ENCODE peak calls at places on chromosomes 4 and X, in six cellular contexts. W is cardiac muscle cell, F is H9, J is Panc1, R is aorta, G is heart left ventricle. P is an unnamed sample.

GRCh38 chr4:6753891-6754290 is 28.6 kb upstream of the KIAA0232 start:
- DNase-seq in W (no peak), F (no peak), J (no peak), R (no peak), G (no peak), P (no peak)

GRCh38 chrX:18944482-18944881 is 39.4 kb downstream of the PHKA2 start:
- DNase-seq in W (no peak), F (no peak), J (no peak), R (no peak), G (no peak), P (no peak)

GRCh38 chr4:71832049-71832448 is 48.2 kb upstream of the GC start:
- DNase-seq in W (peak), F (no peak), J (no peak), R (no peak), G (no peak), P (no peak)

GRCh38 chrX:118521435-118521834 is 25.8 kb downstream of the DOCK11 start:
- DNase-seq in W (no peak), F (no peak), J (no peak), R (no peak), G (no peak), P (no peak)

GRCh38 chr4:48315728-48316630 is 25.4 kb upstream of the SLAIN2 start:
- DNase-seq in W (peak), F (peak), J (no peak), R (no peak), G (no peak), P (peak)

GRCh38 chr4:183586824-183587223 is 72.2 kb downstream of the RWDD4 start:
- DNase-seq in W (no peak), F (no peak), J (no peak), R (no peak), G (no peak), P (no peak)

GRCh38 chr4:86482851-86483490 is 111.1 kb upstream of the PTPN13 start:
- DNase-seq in W (peak), F (peak), J (no peak), R (no peak), G (no peak), P (no peak)

GRCh38 chr4:42816189-42816588 is 76.3 kb upstream of the GRXCR1 start:
- DNase-seq in W (no peak), F (no peak), J (no peak), R (no peak), G (no peak), P (no peak)

GRCh38 chr4:123858465-123858864 is 461.9 kb downstream of the SPRY1 start:
- DNase-seq in W (no peak), F (no peak), J (no peak), R (no peak), G (no peak), P (no peak)

GRCh38 chr4:8199594-8200301 is 658 bp downstream of the SH3TC1 start:
- DNase-seq in W (no peak), F (no peak), J (no peak), R (no peak), G (no peak), P (no peak)
- H3K27ac ChIP-seq in W (no peak), F (no peak), J (no peak), R (no peak), G (peak), P (peak)

DNA sequence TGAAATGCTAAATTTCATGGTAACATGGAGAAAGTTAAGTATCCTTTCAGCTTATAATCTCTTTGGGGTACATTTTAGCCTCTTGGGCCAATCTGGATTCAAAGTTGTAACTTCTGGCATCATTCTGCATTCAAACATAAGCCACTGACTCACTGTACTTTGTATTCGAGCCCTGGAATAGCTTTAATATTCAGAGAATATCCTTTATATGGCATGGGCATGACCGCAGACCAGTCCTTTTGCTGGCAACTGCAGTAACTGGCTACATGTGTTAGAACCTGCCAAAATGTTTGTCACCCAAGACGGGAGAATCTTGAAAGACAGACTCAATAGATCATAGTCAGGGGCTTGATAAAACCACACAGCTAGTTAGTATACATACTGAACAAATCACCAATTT is 3.3 kb downstream of the GASK1B start:
- DNase-seq in W (no peak), F (no peak), J (no peak), R (no peak), G (no peak), P (no peak)
- H3K27ac ChIP-seq in W (no peak), F (no peak), J (no peak), R (peak), G (peak), P (no peak)

DNA sequence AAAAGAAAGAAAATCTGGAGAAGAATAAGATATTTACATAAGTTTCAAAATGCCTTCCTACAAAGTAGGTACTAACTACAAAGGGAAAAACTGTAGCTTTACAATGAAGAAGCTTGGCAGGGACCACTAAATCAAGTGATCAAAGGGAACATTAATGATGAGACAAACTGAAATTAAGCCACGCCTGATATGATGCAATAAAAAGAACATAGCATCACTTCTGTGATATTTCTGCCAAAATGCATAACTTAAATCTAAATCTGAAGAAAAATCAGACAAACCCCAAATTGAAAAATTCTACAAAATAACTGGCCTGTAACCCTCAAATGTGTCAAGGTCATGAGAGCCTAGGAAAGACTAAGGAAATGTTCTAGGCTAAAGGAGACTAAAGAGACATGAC is 8.9 kb upstream of the DCLK2 start:
- DNase-seq in W (no peak), F (no peak), J (no peak), R (no peak), G (no peak), P (no peak)
- H3K27ac ChIP-seq in W (no peak), F (no peak), J (no peak), R (no peak), G (no peak), P (no peak)

GRCh38 chr4:76605099-76605563 is 170.1 kb downstream of the SHROOM3 start:
- DNase-seq in W (no peak), F (no peak), J (no peak), R (no peak), G (no peak), P (no peak)

GRCh38 chr4:76607846-76608245 is 172.8 kb downstream of the SHROOM3 start:
- DNase-seq in W (no peak), F (no peak), J (no peak), R (no peak), G (no peak), P (no peak)

GRCh38 chr4:76610751-76611150 is 175.7 kb downstream of the SHROOM3 start:
- DNase-seq in W (no peak), F (no peak), J (no peak), R (no peak), G (no peak), P (no peak)

GRCh38 chr4:76607266-76607799 is 172.3 kb downstream of the SHROOM3 start:
- DNase-seq in W (no peak), F (no peak), J (no peak), R (no peak), G (no peak), P (no peak)

GRCh38 chr4:76606662-76607265 is 171.7 kb downstream of the SHROOM3 start:
- DNase-seq in W (peak), F (no peak), J (no peak), R (no peak), G (no peak), P (no peak)
- H3K27ac ChIP-seq in W (no peak), F (no peak), J (no peak), R (peak), G (no peak), P (no peak)

P was measured in HL-60.